ENCODE peak calls at places on chromosomes 7 and 10, in nine cellular contexts. A is left ventricle myocardium inferior; N is IMR-90; X is ovary; K is effector memory CD4-positive, alpha-beta T cell; Z is upper lobe of right lung; H is fibroblast of lung; G is thoracic aorta; L is right atrium auricular region. J is an unnamed sample. For H3K4me1, the result is how much of the 10 kb centered on the place peaks cover.

GRCh38 chr10:100980327-100981110 is 6.8 kb downstream of the MRPL43 start:
- DNase-seq in X (no peak), G (no peak), H (no peak), N (no peak), L (no peak), A (no peak), K (no peak), Z (no peak), J (no peak)

GRCh38 chr7:52917982-52918578 is 117.4 kb upstream of the POM121L12 start:
- DNase-seq in K (no peak), G (no peak), Z (no peak), L (no peak), A (no peak), X (no peak), H (no peak), N (no peak), J (no peak)

GRCh38 chr7:7183061-7183832 is 903 bp downstream of the C1GALT1 start:
- DNase-seq in L (no peak), X (peak), N (no peak), A (peak), Z (peak), G (no peak), K (peak), H (peak), J (peak)

GRCh38 chr10:70737250-70737649 is 47.9 kb downstream of the TBATA start:
- DNase-seq in A (peak), X (no peak), Z (no peak), G (no peak), L (no peak), K (no peak), H (no peak), N (no peak), J (no peak)

GRCh38 chr10:95394161-95394880 is 103.5 kb upstream of the PDLIM1 start:
- DNase-seq in G (no peak), N (no peak), K (no peak), Z (no peak), L (no peak), X (no peak), A (no peak), H (no peak), J (no peak)

GRCh38 chr10:50526185-50526584 is 97.6 kb downstream of the SGMS1 start:
- DNase-seq in Z (no peak), A (no peak), H (no peak), G (no peak), K (no peak), L (no peak), X (no peak), N (no peak), J (no peak)

GRCh38 chr7:64541438-64542359 is 21.2 kb downstream of the ZNF680 start:
- DNase-seq in A (no peak), N (peak), K (no peak), H (peak), G (no peak), X (no peak), L (no peak), Z (no peak), J (peak)

GRCh38 chr10:36489928-36490279 is 635.5 kb upstream of the ANKRD30A start:
- DNase-seq in K (no peak), N (peak), G (no peak), H (peak), X (no peak), L (no peak), A (no peak), Z (no peak), J (no peak)

GRCh38 chr10:4883079-4883739 is 57.2 kb downstream of the AKR1E2 start:
- DNase-seq in K (no peak), N (peak), Z (no peak), X (peak), G (no peak), L (no peak), A (no peak), H (peak), J (peak)

GRCh38 chr7:20514364-20514763 is 101.1 kb upstream of the ABCB5 start:
- DNase-seq in Z (no peak), X (no peak), A (peak), L (no peak), G (no peak), N (no peak), K (no peak), H (peak), J (peak)

GRCh38 chr7:90777075-90777864 is 181.1 kb downstream of the CDK14 start:
- DNase-seq in Z (no peak), G (no peak), N (no peak), H (no peak), L (no peak), X (peak), K (no peak), A (peak), J (no peak)
- H3K27ac ChIP-seq in Z (no peak), G (no peak), N (no peak), H (no peak), L (no peak), X (no peak), K (no peak), A (no peak), J (no peak)

GRCh38 chr10:129039406-129040345 is 427.4 kb upstream of the MGMT start:
- DNase-seq in N (no peak), L (no peak), X (no peak), G (no peak), H (no peak), Z (no peak), A (no peak), K (no peak), J (no peak)

GRCh38 chr10:129041916-129042315 is 425.1 kb upstream of the MGMT start:
- DNase-seq in A (no peak), N (no peak), H (no peak), X (no peak), L (no peak), G (no peak), K (no peak), Z (no peak), J (no peak)

GRCh38 chr10:129040377-129040776 is 426.7 kb upstream of the MGMT start:
- DNase-seq in H (no peak), K (no peak), N (no peak), L (no peak), X (no peak), Z (no peak), G (no peak), A (no peak), J (no peak)

GRCh38 chr10:129035052-129035805 is 431.8 kb upstream of the MGMT start:
- DNase-seq in G (no peak), X (no peak), A (no peak), Z (no peak), L (no peak), H (peak), K (peak), N (no peak), J (no peak)

DNA sequence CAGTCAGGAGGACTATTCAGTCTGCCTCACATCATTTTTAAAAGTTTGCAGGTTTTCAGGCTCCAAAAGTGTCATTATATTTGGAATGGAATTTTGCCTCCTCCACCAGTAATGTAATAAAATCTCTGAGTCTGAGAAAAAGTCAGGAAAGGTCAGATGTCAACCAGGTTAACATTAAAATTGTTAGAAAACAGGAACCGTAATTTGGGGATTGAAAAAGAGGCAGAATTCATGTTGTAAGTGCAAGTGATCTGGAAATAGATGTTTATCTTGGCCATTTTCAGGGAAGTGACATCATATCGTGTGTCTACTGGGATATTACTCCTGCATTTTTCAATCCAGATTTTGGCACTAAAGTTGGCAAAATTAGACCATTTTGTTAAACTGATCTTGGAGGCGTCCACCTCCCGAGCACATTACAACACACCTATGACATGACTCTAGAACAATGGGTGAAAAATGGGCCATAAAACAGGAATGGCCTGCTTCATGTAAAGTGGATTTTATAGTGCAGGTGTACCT is 428.5 kb upstream of the MGMT start:
- DNase-seq in G (no peak), Z (no peak), N (no peak), H (no peak), L (no peak), X (no peak), A (no peak), K (no peak), J (no peak)
- H3K4me1 ChIP-seq in G (under half), Z (under half), N (under half), H (under half), L (under half), X (under half), A (under half), K (under half), J (under half)

GRCh38 chr10:79433324-79434222 is 11.9 kb downstream of the ZCCHC24 start:
- DNase-seq in A (no peak), K (no peak), Z (peak), N (no peak), G (no peak), L (no peak), X (peak), H (no peak), J (peak)
- H3K4me3 ChIP-seq in A (no peak), K (no peak), Z (no peak), N (no peak), G (no peak), L (no peak), X (no peak), H (no peak), J (no peak)

GRCh38 chr10:30178565-30178964 is 119.2 kb upstream of the JCAD start:
- DNase-seq in A (no peak), H (peak), G (no peak), Z (no peak), X (no peak), K (no peak), L (no peak), N (peak), J (no peak)

GRCh38 chr10:30185916-30186315 is 126.5 kb upstream of the JCAD start:
- DNase-seq in N (peak), L (no peak), H (peak), A (no peak), Z (no peak), X (no peak), K (no peak), G (no peak), J (no peak)

GRCh38 chr10:30184397-30185033 is 125.1 kb upstream of the JCAD start:
- DNase-seq in G (no peak), X (no peak), K (no peak), N (peak), Z (no peak), H (peak), A (no peak), L (no peak), J (no peak)

GRCh38 chr10:30183076-30183402 is 123.7 kb upstream of the JCAD start:
- DNase-seq in G (no peak), N (no peak), K (no peak), H (no peak), A (no peak), X (no peak), L (no peak), Z (no peak), J (no peak)

DNA sequence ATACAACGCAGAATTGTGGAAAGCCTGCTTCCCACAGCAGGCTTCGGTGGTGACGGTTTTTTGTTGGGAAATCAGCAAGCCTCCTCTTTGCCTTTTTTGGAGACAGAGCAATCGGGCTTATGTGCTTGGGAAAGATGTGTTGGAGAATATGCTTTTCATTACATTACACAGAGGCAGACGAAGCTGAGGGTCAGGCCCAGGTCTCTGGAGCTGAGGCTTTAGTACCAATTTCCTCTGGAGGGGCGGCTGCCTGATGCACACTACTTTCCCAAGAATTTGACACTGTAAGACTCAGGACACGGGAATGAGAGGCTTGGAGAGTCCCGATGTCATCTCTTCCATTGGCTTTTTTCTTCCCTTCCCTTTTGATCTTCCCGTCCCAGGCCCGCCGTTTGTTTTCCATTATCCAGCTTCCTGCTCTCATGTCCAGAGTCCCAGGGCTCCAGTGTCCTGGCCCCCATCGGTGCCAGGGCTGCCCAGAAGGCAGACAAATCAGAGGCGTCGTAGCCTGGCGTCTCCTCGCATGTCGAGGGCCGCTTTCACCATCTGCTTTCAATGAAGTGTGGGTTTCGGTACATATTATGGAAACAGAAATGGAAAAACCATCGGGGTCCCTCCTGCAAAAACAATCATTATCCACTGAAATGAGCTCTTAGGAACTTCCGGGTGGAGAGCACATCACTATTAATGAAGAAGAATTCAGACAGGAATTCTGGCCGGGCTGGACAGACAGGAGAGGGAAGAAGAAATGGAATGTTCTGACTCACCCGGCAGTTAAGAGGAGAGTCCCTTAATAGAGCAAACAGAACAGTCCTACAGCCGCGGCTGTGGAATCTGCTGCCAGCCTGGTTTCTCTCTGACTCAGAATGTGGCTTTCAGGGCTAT is 123.0 kb upstream of the JCAD start:
- DNase-seq in N (peak), A (no peak), Z (no peak), L (no peak), K (no peak), H (peak), G (no peak), X (no peak), J (peak)
- H3K27ac ChIP-seq in N (peak), A (peak), Z (no peak), L (no peak), K (no peak), H (no peak), G (peak), X (no peak), J (no peak)

GRCh38 chr10:122849090-122849489 is 3.4 kb upstream of the CUZD1 start:
- DNase-seq in X (no peak), G (no peak), Z (no peak), N (no peak), A (no peak), L (no peak), K (no peak), H (no peak), J (no peak)
- H3K4me1 ChIP-seq in X (under half), G (under half), Z (under half), N (under half), A (under half), L (under half), K (under half), H (under half), J (under half)

GRCh38 chr7:102170417-102170970 is 116.2 kb upstream of the SH2B2 start:
- DNase-seq in A (no peak), L (no peak), K (no peak), Z (no peak), X (no peak), N (no peak), G (no peak), H (peak), J (peak)

GRCh38 chr7:102167254-102167653 is 119.4 kb upstream of the SH2B2 start:
- DNase-seq in Z (no peak), N (no peak), X (no peak), A (no peak), L (no peak), G (no peak), K (no peak), H (no peak), J (no peak)

GRCh38 chr7:102173669-102174068 is 113.0 kb upstream of the SH2B2 start:
- DNase-seq in H (no peak), L (no peak), A (no peak), N (no peak), K (no peak), Z (no peak), X (no peak), G (no peak), J (no peak)

GRCh38 chr7:102165136-102165535 is 121.5 kb upstream of the SH2B2 start:
- DNase-seq in Z (no peak), K (no peak), H (peak), A (no peak), L (no peak), G (no peak), X (no peak), N (no peak), J (no peak)

GRCh38 chr7:102169651-102170416 is 116.8 kb upstream of the SH2B2 start:
- DNase-seq in A (no peak), N (peak), Z (no peak), G (no peak), H (peak), L (no peak), K (no peak), X (no peak), J (peak)
- H3K4me3 ChIP-seq in A (peak), N (no peak), Z (no peak), G (peak), H (no peak), L (no peak), K (no peak), X (no peak), J (no peak)

GRCh38 chr7:134992626-134993179 is 6.4 kb downstream of the AGBL3 start:
- DNase-seq in X (peak), N (peak), H (peak), Z (no peak), K (no peak), L (no peak), G (no peak), A (no peak), J (peak)
- H3K27ac ChIP-seq in X (peak), N (no peak), H (no peak), Z (no peak), K (no peak), L (no peak), G (peak), A (peak), J (no peak)

DNA sequence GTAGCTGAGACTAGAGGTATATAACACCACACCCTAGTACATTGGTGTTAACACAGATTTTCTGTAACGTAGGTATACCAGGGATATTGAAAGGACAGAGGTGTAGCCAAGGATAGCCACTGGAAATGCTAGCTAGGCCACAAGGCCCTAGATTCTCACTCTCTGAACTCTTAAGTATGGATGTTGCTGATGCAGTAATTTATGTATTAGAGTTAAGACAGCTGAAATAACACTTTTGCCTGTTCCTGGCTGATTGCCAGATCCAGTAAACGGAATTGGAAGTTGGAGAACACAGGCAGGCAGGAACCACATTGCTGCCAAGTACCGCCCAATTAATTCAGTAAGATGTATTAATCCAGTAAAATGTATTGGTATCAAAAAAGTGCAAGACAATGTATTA is 1.8 kb downstream of the CALU start:
- DNase-seq in G (no peak), K (no peak), Z (no peak), L (no peak), X (no peak), H (peak), N (no peak), A (no peak), J (no peak)
- H3K4me1 ChIP-seq in G (under half), K (under half), Z (under half), L (under half), X (under half), H (under half), N (under half), A (half or more), J (under half)

GRCh38 chr10:14092749-14093148 is 238.0 kb downstream of the FRMD4A start:
- DNase-seq in G (no peak), Z (no peak), X (no peak), N (no peak), L (no peak), H (no peak), K (no peak), A (no peak), J (no peak)
- H3K4me3 ChIP-seq in G (no peak), Z (no peak), X (no peak), N (no peak), L (no peak), H (no peak), K (no peak), A (no peak), J (no peak)

GRCh38 chr10:129272859-129273258 is 194.2 kb upstream of the MGMT start:
- DNase-seq in X (no peak), H (no peak), N (no peak), G (no peak), Z (no peak), L (no peak), K (no peak), A (no peak), J (no peak)
- H3K27ac ChIP-seq in X (no peak), H (no peak), N (no peak), G (no peak), Z (no peak), L (no peak), K (no peak), A (no peak), J (no peak)

J was measured in cardiac muscle cell.